ENCODE peak calls at places on chromosomes 5 and 9, in five cellular contexts. J is ovary, N is right lobe of liver, U is Peyer's patch, S is transverse colon. B is an unnamed sample. For H3K4me1, the result is how much of the 10 kb centered on the place peaks cover.

GRCh38 chr9:77455312-77455927 is 192.7 kb downstream of the GNA14 start:
- DNase-seq in J (no peak), N (peak), U (peak), S (peak), B (no peak)

GRCh38 chr5:82068723-82069122 is 96.9 kb downstream of the ATG10 start:
- DNase-seq in J (no peak), N (no peak), U (no peak), S (no peak), B (no peak)

GRCh38 chr9:130938652-130939404 is at the start of gene FIBCD1:
- DNase-seq in J (no peak), N (no peak), U (no peak), S (peak), B (no peak)

GRCh38 chr5:53334431-53334941 is 145.9 kb upstream of the FST start:
- DNase-seq in J (no peak), N (no peak), U (no peak), S (no peak), B (no peak)

GRCh38 chr9:87212563-87213154 is 265.4 kb upstream of the GAS1 start:
- DNase-seq in J (no peak), N (no peak), U (no peak), S (no peak), B (no peak)

GRCh38 chr9:117224676-117225075 is 190.2 kb downstream of the ASTN2 start:
- DNase-seq in J (no peak), N (no peak), U (no peak), S (no peak), B (no peak)

GRCh38 chr5:19880859-19881436 is 107.1 kb downstream of the CDH18 start:
- DNase-seq in J (no peak), N (no peak), U (no peak), S (no peak), B (no peak)

GRCh38 chr5:103021310-103021709 is 98.6 kb downstream of the GIN1 start:
- DNase-seq in J (no peak), N (no peak), U (no peak), S (no peak), B (no peak)

GRCh38 chr9:23524607-23525155 is 301.4 kb downstream of the ELAVL2 start:
- DNase-seq in J (no peak), N (no peak), U (no peak), S (no peak), B (no peak)

GRCh38 chr5:141697586-141697985 is 15.6 kb upstream of the ARAP3 start:
- DNase-seq in J (no peak), N (no peak), U (no peak), S (no peak), B (no peak)

GRCh38 chr5:141705503-141705902 is 23.5 kb upstream of the ARAP3 start:
- DNase-seq in J (no peak), N (no peak), U (no peak), S (no peak), B (no peak)

GRCh38 chr5:141703133-141703561 is 21.1 kb upstream of the ARAP3 start:
- DNase-seq in J (no peak), N (no peak), U (no peak), S (no peak), B (no peak)

GRCh38 chr5:141704782-141705297 is 22.8 kb upstream of the ARAP3 start:
- DNase-seq in J (no peak), N (no peak), U (no peak), S (peak), B (no peak)

GRCh38 chr5:141701341-141702119 is 19.5 kb upstream of the ARAP3 start:
- DNase-seq in J (no peak), N (no peak), U (peak), S (no peak), B (no peak)
- H3K27ac ChIP-seq in J (no peak), N (no peak), U (no peak), S (no peak), B (no peak)

GRCh38 chr5:126777974-126778674 is 1.2 kb downstream of the LMNB1 start:
- DNase-seq in J (peak), N (peak), U (peak), S (peak), B (peak)
- TF ChIP-seq POLR2A in J (peak), N (peak), U (no peak), S (peak), B (no peak)

GRCh38 chr5:34501033-34501432 is 155.1 kb upstream of the RAI14 start:
- DNase-seq in J (no peak), N (no peak), U (no peak), S (no peak), B (no peak)
- H3K4me1 ChIP-seq in J (under half), N (under half), U (under half), S (under half), B (half or more)

DNA sequence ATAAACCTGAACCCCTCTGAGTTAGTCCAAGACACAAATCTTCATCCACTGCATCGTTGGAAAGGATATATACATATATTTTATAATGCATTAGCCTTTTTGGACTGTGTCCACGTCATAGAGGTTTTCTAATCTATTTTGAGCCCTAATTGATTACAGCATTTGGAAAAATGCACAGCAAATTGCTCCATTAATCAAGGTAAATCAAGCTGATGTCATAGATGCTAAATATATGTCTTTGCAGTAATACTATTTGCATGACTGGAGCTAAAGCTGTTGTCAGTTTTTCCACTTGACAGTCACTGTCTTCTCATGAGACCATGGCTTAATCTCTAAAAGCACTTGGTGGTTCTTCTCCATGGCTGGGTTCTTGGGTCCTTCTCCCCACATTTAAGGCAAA is 483.5 kb upstream of the TNC start:
- DNase-seq in J (no peak), N (no peak), U (no peak), S (no peak), B (no peak)
- H3K27ac ChIP-seq in J (no peak), N (no peak), U (no peak), S (no peak), B (no peak)

DNA sequence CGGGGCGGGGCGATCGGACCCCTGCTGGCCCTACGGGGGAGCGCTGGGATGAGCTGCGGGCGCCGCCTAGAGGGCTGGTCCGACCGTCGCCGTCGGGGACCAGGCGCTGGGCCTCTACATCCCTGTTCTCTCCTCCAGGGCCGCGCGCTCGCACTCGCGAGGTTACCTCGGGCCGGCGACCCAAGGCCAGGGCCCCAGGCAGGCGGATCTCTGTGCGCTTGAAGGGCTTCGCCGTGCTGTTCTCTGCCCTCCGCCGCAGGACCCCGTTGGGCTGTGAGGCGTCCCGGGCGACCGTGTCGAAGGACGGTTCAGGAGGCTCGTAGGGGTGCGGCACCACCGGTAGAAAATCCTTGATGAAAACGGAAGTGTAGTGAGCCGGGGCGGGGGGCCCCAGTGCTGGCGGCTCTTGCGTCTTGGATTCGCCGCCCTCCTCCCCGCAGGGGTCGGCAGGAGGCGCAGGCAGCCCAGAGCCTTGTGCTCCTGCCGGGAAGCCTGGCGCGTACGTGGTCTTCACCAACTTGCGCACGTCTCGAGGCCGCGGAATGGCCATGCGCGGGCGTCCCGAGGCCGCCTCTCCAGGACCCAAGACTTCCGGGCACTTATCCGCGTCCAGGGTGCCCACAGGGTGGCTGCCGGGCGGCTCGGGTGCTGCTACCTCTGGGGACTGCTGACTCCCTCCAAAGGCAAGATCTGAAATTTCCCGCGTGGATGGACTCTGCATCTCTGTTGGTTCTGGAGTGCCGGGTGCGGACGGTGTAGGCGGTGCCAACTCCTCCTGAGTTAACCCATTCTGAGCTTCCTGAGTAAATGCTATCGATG is 2.0 kb downstream of the PROB1 start:
- DNase-seq in J (no peak), N (no peak), U (peak), S (peak), B (no peak)
- TF ChIP-seq POLR2A in J (no peak), N (no peak), U (no peak), S (no peak), B (no peak)

DNA sequence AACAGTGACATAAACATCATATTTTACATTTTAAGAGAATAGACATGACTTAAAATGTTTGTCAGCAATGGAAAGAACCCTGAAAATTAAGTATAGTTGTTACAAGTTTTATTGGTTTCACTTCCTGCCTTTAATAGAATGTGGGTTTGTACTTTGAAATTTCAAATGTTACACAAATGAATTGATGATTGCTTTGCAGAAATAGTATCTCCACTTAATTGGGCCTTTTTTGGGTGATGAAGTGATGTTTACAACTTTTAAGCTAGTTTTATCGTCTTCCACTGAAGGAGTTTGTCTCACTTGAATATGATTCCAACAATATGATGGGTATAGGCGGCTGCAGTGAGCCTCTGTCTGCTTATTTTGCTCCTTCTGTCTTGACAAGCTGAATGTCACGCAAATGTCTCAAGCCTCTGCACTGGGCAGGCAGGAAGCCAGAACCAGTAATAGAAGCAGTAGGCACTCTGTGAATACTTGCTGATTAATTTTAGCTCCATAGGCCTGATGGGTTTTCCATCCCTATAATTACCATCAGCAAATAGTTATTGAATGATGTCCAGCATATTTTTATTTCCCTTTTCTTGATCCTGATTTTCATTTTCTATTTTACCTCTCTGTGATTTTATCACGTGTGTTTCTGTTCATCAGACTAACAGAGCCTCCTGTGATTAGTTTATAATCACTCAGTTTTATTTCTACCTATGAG is 10.6 kb upstream of the NR3C1 start:
- DNase-seq in J (no peak), N (no peak), U (peak), S (no peak), B (no peak)
- H3K4me1 ChIP-seq in J (under half), N (under half), U (under half), S (under half), B (under half)

GRCh38 chr9:4842213-4842612 is 49.5 kb downstream of the RCL1 start:
- DNase-seq in J (no peak), N (peak), U (no peak), S (no peak), B (no peak)

GRCh38 chr9:4837768-4838546 is 45.2 kb downstream of the RCL1 start:
- DNase-seq in J (no peak), N (no peak), U (no peak), S (no peak), B (no peak)

GRCh38 chr9:4837126-4837767 is 44.5 kb downstream of the RCL1 start:
- DNase-seq in J (peak), N (no peak), U (no peak), S (no peak), B (no peak)

GRCh38 chr9:4840018-4840417 is 47.3 kb downstream of the RCL1 start:
- DNase-seq in J (no peak), N (no peak), U (no peak), S (no peak), B (no peak)

DNA sequence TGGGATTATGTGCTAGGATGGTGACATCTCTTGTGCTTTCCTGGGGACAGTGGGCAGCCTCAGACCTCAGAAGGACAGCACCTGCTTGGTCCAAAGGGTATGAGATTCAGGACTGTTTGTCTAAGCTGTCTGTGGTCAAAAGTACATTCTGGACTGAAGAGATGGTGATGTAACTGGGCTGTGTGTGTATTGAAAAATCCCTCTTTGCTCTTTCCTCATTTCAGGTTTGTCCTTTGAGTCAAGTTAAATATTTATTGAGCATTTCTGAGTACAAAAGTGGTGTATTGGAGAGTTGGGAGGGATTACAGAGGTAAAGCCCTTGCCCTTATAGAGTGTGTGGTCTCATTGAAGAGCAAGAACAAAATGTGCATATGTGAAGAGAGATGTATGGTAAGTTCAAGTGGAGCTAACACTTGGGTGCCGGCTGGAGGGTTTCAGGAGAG is 46.7 kb downstream of the RCL1 start:
- DNase-seq in J (no peak), N (peak), U (no peak), S (no peak), B (no peak)
- H3K27ac ChIP-seq in J (no peak), N (peak), U (no peak), S (no peak), B (no peak)

GRCh38 chr9:123511326-123511974 is 155.5 kb downstream of the CRB2 start:
- DNase-seq in J (no peak), N (no peak), U (no peak), S (no peak), B (no peak)

GRCh38 chr9:123509646-123510045 is 153.6 kb downstream of the CRB2 start:
- DNase-seq in J (no peak), N (no peak), U (no peak), S (no peak), B (no peak)

GRCh38 chr9:123513554-123513953 is 157.6 kb downstream of the CRB2 start:
- DNase-seq in J (no peak), N (no peak), U (no peak), S (no peak), B (no peak)

GRCh38 chr9:123507992-123508391 is 152.0 kb downstream of the CRB2 start:
- DNase-seq in J (no peak), N (no peak), U (no peak), S (no peak), B (no peak)
- TF ChIP-seq POLR2A in J (no peak), N (no peak), U (no peak), S (no peak), B (no peak)